ENCODE peak calls at places on chromosomes 3 and 15, in seven cellular contexts. V, G, L, Q, K, C and J are unnamed samples.

GRCh38 chr3:12158387-12159226 is at the start of gene TIMP4:
- DNase-seq in V (peak), L (no peak), Q (peak), C (peak), G (peak), K (no peak), J (no peak)

GRCh38 chr15:64779024-64779423 is 3.6 kb upstream of the RBPMS2 start:
- DNase-seq in C (no peak), G (no peak), Q (no peak), V (no peak), L (no peak), K (no peak), J (no peak)

GRCh38 chr3:177057768-177058167 is 139.5 kb downstream of the TBL1XR1 start:
- DNase-seq in V (no peak), K (no peak), Q (no peak), C (no peak), L (no peak), G (peak), J (no peak)

GRCh38 chr3:15654891-15655290 is 53.3 kb downstream of the BTD start:
- DNase-seq in C (no peak), G (no peak), Q (no peak), L (no peak), V (no peak), K (no peak), J (no peak)

GRCh38 chr3:100129944-100130343 is 15.6 kb upstream of the FILIP1L start:
- DNase-seq in K (no peak), Q (no peak), G (no peak), L (no peak), C (no peak), V (no peak), J (no peak)

GRCh38 chr15:77493324-77493907 is 72.7 kb downstream of the HMG20A start:
- DNase-seq in Q (no peak), V (no peak), G (peak), K (no peak), C (no peak), L (no peak), J (no peak)

GRCh38 chr3:177443469-177443868 is 246.2 kb upstream of the TBL1XR1 start:
- DNase-seq in Q (no peak), L (no peak), V (no peak), K (no peak), G (peak), C (no peak), J (peak)

GRCh38 chr3:98705694-98706093 is 57.4 kb upstream of the ST3GAL6 start:
- DNase-seq in C (no peak), G (no peak), K (no peak), Q (no peak), L (no peak), V (no peak), J (no peak)

GRCh38 chr15:62051166-62051565 is 9.1 kb downstream of the VPS13C start:
- DNase-seq in G (no peak), V (no peak), K (no peak), L (no peak), C (no peak), Q (no peak), J (no peak)

GRCh38 chr15:70380484-70380883 is 282.8 kb upstream of the TLE3 start:
- DNase-seq in L (no peak), Q (no peak), K (no peak), C (no peak), V (no peak), G (no peak), J (no peak)

GRCh38 chr3:120567370-120568197 is 28.6 kb upstream of the NDUFB4 start:
- DNase-seq in L (no peak), C (no peak), G (peak), K (no peak), Q (no peak), V (no peak), J (no peak)

GRCh38 chr3:107938128-107938527 is 152.7 kb downstream of the CD47 start:
- DNase-seq in L (no peak), G (peak), V (no peak), C (no peak), K (peak), Q (no peak), J (peak)

GRCh38 chr3:149534671-149535394 is 60.3 kb downstream of the TM4SF4 start:
- DNase-seq in Q (no peak), L (no peak), K (peak), C (no peak), G (peak), V (no peak), J (no peak)

GRCh38 chr15:58490405-58491150 is 58.8 kb downstream of the LIPC start:
- DNase-seq in Q (no peak), V (no peak), G (no peak), K (no peak), L (no peak), C (no peak), J (no peak)

GRCh38 chr3:115040673-115041286 is 106.3 kb downstream of the ZBTB20 start:
- DNase-seq in L (peak), V (no peak), Q (peak), G (peak), K (peak), C (peak), J (no peak)

GRCh38 chr15:101246391-101246790 is 5.5 kb downstream of the CHSY1 start:
- DNase-seq in Q (no peak), K (no peak), L (no peak), C (no peak), G (no peak), V (no peak), J (peak)

GRCh38 chr3:13532085-13532484 is 16.8 kb upstream of the FBLN2 start:
- DNase-seq in L (no peak), C (no peak), K (no peak), G (no peak), V (no peak), Q (no peak), J (no peak)

GRCh38 chr3:32322311-32322710 is 69.3 kb upstream of the CMTM7 start:
- DNase-seq in L (no peak), G (no peak), Q (no peak), K (no peak), V (no peak), C (no peak), J (no peak)

GRCh38 chr3:157810924-157811718 is 295.1 kb downstream of the SHOX2 start:
- DNase-seq in C (no peak), Q (no peak), K (no peak), L (no peak), V (no peak), G (no peak), J (no peak)

GRCh38 chr15:87609474-87609873 is 647.1 kb downstream of the NTRK3 start:
- DNase-seq in Q (peak), K (peak), L (peak), V (no peak), C (no peak), G (peak), J (peak)

GRCh38 chr15:79035111-79035601 is 55.4 kb downstream of the RASGRF1 start:
- DNase-seq in G (no peak), C (no peak), V (no peak), L (no peak), Q (no peak), K (no peak), J (peak)

GRCh38 chr3:126672340-126672739 is 17.4 kb upstream of the TXNRD3 start:
- DNase-seq in V (no peak), G (no peak), Q (no peak), C (no peak), L (no peak), K (no peak), J (no peak)

GRCh38 chr3:15562560-15562959 is 38.8 kb downstream of the HACL1 start:
- DNase-seq in L (no peak), Q (no peak), G (no peak), V (no peak), K (no peak), C (no peak), J (no peak)

GRCh38 chr15:32659340-32659831 is 17.9 kb downstream of the SCG5 start:
- DNase-seq in G (peak), Q (no peak), V (no peak), C (no peak), L (no peak), K (peak), J (peak)

GRCh38 chr3:11591401-11592266 is 52.1 kb downstream of the VGLL4 start:
- DNase-seq in L (no peak), K (no peak), Q (peak), C (peak), G (peak), V (peak), J (peak)

GRCh38 chr15:52288051-52288942 is 7.3 kb downstream of the MYO5C start:
- DNase-seq in K (no peak), C (peak), Q (no peak), V (peak), L (peak), G (peak), J (no peak)

GRCh38 chr15:69562097-69562496 is 109.5 kb downstream of the RPLP1 start:
- DNase-seq in C (no peak), G (no peak), V (no peak), K (no peak), Q (no peak), L (no peak), J (no peak)

GRCh38 chr15:74489518-74490338 is 28.8 kb upstream of the UBL7 start:
- DNase-seq in C (peak), L (no peak), G (peak), Q (peak), V (no peak), K (no peak), J (peak)
- TF ChIP-seq CTCF in C (peak), L (peak), G (peak), Q (peak), V (peak), K (peak), J (peak)

GRCh38 chr15:39781967-39782292 is 711 bp downstream of the FSIP1 start:
- DNase-seq in G (no peak), C (no peak), Q (no peak), L (no peak), K (no peak), V (no peak), J (no peak)
- TF ChIP-seq CTCF in G (no peak), C (no peak), Q (no peak), L (no peak), K (no peak), V (no peak), J (no peak)

GRCh38 chr3:46663611-46664135 is 29.8 kb downstream of the ALS2CL start:
- DNase-seq in L (no peak), Q (peak), C (peak), K (no peak), G (no peak), V (no peak), J (no peak)
- TF ChIP-seq CTCF in L (no peak), Q (peak), C (no peak), K (peak), G (peak), V (no peak), J (peak)

DNA sequence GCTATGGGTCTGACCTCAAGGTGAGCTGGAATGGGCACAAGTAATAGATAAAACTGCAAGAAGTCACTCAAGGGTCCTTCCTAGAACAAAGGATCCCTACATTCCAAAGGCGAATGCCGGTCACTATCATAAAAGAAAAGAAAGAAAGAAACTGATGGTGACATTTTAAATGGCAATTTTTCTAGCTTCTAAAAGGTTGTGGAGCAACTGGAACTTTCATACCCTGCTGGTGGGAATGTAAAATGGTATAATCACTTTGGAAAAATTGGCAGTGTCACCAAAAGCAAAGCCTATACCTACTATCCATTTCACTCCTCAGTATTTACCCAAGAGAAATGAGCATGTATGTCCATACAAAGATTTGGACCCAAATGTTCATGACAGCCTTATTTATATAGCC is 4.2 kb downstream of the CCRL2 start:
- DNase-seq in K (no peak), G (no peak), L (no peak), V (no peak), C (no peak), Q (no peak), J (no peak)
- TF ChIP-seq CTCF in K (peak), G (no peak), L (no peak), V (no peak), C (no peak), Q (peak), J (peak)

GRCh38 chr3:29152379-29152778 is 128.5 kb upstream of the RBMS3 start:
- DNase-seq in G (no peak), K (no peak), L (no peak), V (no peak), Q (no peak), C (no peak), J (no peak)
- TF ChIP-seq CTCF in G (peak), K (no peak), L (no peak), V (no peak), Q (no peak), C (no peak), J (peak)

DNA sequence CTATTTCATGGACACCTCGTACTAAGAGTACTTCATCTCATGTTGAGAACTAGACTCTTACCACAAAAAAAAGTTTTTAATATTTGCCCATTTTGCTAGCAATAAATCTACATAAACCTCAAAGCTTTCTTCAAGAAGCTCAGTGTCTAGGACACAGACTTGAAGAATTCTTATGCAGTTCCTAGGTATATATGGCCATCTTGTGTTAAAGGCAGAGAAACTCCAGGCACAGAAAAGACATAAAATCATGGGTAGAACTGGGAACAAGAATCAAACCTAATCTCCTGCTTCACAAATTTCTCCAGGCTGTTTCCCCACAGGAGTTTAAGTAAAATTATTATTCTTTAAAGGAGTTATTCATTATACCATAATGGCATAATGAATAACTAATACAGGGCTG is 4.4 kb downstream of the MBD4 start:
- DNase-seq in G (no peak), V (no peak), K (no peak), C (no peak), L (no peak), Q (no peak), J (no peak)
- TF ChIP-seq CTCF in G (no peak), V (no peak), K (no peak), C (no peak), L (peak), Q (no peak), J (peak)

GRCh38 chr3:136151219-136151618 is 44.9 kb downstream of the MSL2 start:
- DNase-seq in V (no peak), Q (no peak), C (no peak), L (no peak), K (no peak), G (no peak), J (peak)

GRCh38 chr3:136146981-136147729 is 49.0 kb downstream of the MSL2 start:
- DNase-seq in G (no peak), Q (no peak), L (no peak), V (no peak), K (no peak), C (no peak), J (no peak)

GRCh38 chr3:136152176-136152843 is 43.8 kb downstream of the MSL2 start:
- DNase-seq in V (no peak), K (no peak), L (no peak), C (no peak), G (no peak), Q (no peak), J (no peak)

GRCh38 chr3:136152963-136153362 is 43.2 kb downstream of the MSL2 start:
- DNase-seq in G (no peak), K (no peak), L (no peak), Q (no peak), C (no peak), V (no peak), J (no peak)

DNA sequence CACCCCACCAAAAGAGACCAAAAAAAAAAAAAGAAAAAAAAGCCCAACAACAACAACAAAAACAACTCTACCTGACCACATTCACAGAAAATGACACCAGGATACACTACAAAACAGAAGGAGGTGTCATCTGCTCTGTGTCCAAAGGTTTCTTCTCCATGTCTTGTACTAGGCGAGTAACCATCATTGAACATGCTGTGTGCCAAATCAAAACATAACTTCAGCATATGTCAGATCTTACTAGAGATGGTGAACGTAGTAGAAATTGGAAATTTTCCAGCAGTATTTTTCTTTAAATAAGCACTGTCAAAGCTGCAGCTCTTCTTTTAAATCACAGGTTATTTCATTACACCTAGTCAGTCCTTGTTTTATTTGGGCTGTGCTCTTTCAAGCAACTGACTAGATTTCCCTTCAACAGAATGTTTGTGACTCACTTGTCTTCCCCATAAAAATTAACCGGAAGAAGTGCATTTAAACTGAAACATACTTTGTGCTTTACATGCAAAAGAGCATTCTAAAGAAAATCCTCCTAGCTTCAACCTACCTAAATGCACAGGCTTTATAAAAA is 46.5 kb downstream of the MSL2 start:
- DNase-seq in L (no peak), C (no peak), V (no peak), Q (no peak), G (peak), K (peak), J (no peak)
- TF ChIP-seq CTCF in L (no peak), C (no peak), V (no peak), Q (no peak), G (no peak), K (no peak), J (no peak)

DNA sequence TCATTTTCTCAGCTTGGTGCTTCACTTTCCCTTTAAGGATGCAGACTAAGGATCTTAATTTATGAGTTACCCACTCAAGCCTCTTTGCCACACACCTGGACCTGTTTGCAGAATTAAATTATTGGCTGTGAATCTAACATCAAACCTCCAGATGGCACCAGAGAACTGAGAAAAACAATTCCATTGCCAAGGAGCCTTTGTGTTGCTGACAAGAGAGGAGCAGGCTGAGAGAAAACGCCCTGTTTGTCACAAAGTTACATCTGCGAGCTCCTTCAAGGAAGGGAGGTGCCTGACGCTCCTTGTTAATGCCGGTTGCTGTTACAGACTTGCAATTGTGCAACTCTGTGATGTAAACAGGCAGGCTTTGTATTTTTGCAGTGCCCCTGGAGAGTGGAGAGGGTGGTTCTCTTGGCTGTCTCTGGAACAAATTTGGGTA is 36.3 kb upstream of the TMC3 start:
- DNase-seq in V (no peak), K (peak), L (peak), G (peak), C (no peak), Q (peak), J (peak)
- TF ChIP-seq CTCF in V (peak), K (peak), L (peak), G (peak), C (no peak), Q (peak), J (peak)